ENCODE peak calls at places on chromosomes 12 and 14, in four cellular contexts. One of them, this sample, is unnamed.

GRCh38 chr12:6361834-6362233 is 13.5 kb downstream of the SCNN1A start:
- DNase-seq in substantia nigra: no peak
- DNase-seq in ovary: no peak
- DNase-seq in thoracic aorta: no peak
- DNase-seq in this sample: peak

GRCh38 chr14:20262642-20263128 is 23.6 kb downstream of the OR11H4 start:
- DNase-seq in substantia nigra: no peak
- DNase-seq in ovary: no peak
- DNase-seq in thoracic aorta: no peak
- DNase-seq in this sample: no peak

GRCh38 chr12:69739287-69740191 is 879 bp downstream of the RAB3IP start:
- DNase-seq in substantia nigra: peak
- DNase-seq in ovary: no peak
- DNase-seq in thoracic aorta: peak
- DNase-seq in this sample: peak

GRCh38 chr12:50505386-50505827 is 622 bp downstream of the DIP2B start:
- DNase-seq in substantia nigra: no peak
- DNase-seq in ovary: peak
- DNase-seq in thoracic aorta: no peak
- DNase-seq in this sample: peak

GRCh38 chr12:104177336-104177662 is 38.3 kb upstream of the TXNRD1 start:
- DNase-seq in substantia nigra: no peak
- DNase-seq in ovary: no peak
- DNase-seq in thoracic aorta: no peak
- DNase-seq in this sample: no peak

GRCh38 chr14:51735851-51736250 is 84.1 kb downstream of the FRMD6 start:
- DNase-seq in substantia nigra: no peak
- DNase-seq in ovary: no peak
- DNase-seq in thoracic aorta: no peak
- DNase-seq in this sample: no peak

GRCh38 chr12:307406-307805 is 44.8 kb upstream of the SLC6A13 start:
- DNase-seq in substantia nigra: no peak
- DNase-seq in ovary: no peak
- DNase-seq in thoracic aorta: no peak
- DNase-seq in this sample: no peak

GRCh38 chr12:106434521-106434920 is 77.0 kb downstream of the POLR3B start:
- DNase-seq in substantia nigra: no peak
- DNase-seq in ovary: no peak
- DNase-seq in thoracic aorta: no peak
- DNase-seq in this sample: no peak

GRCh38 chr12:113005759-113006158 is 27.4 kb downstream of the OAS2 start:
- DNase-seq in substantia nigra: no peak
- DNase-seq in ovary: no peak
- DNase-seq in thoracic aorta: no peak
- DNase-seq in this sample: no peak

GRCh38 chr12:51533799-51534198 is 57.2 kb upstream of the SCN8A start:
- DNase-seq in substantia nigra: no peak
- DNase-seq in ovary: no peak
- DNase-seq in thoracic aorta: no peak
- DNase-seq in this sample: no peak

GRCh38 chr12:132161046-132161781 is 17.0 kb downstream of the NOC4L start:
- DNase-seq in substantia nigra: no peak
- DNase-seq in ovary: no peak
- DNase-seq in thoracic aorta: no peak
- DNase-seq in this sample: peak

GRCh38 chr12:100733817-100734593 is 60.6 kb upstream of the ANO4 start:
- DNase-seq in substantia nigra: no peak
- DNase-seq in ovary: no peak
- DNase-seq in thoracic aorta: no peak
- DNase-seq in this sample: no peak

GRCh38 chr14:75497191-75497590 is 25.1 kb upstream of the BATF start:
- DNase-seq in substantia nigra: no peak
- DNase-seq in ovary: no peak
- DNase-seq in thoracic aorta: no peak
- DNase-seq in this sample: no peak

GRCh38 chr14:22489247-22489551 is 99.8 kb downstream of the DAD1 start:
- DNase-seq in substantia nigra: no peak
- DNase-seq in ovary: no peak
- DNase-seq in thoracic aorta: no peak
- DNase-seq in this sample: no peak

GRCh38 chr14:71733210-71733883 is 198.9 kb upstream of the RGS6 start:
- DNase-seq in substantia nigra: no peak
- DNase-seq in ovary: no peak
- DNase-seq in thoracic aorta: no peak
- DNase-seq in this sample: no peak

GRCh38 chr12:70365398-70365647 is 767 bp upstream of the KCNMB4 start:
- DNase-seq in substantia nigra: no peak
- DNase-seq in ovary: no peak
- DNase-seq in thoracic aorta: no peak
- DNase-seq in this sample: no peak

GRCh38 chr14:57692671-57693070 is 173.2 kb downstream of the SLC35F4 start:
- DNase-seq in substantia nigra: no peak
- DNase-seq in ovary: no peak
- DNase-seq in thoracic aorta: no peak
- DNase-seq in this sample: no peak

GRCh38 chr14:90495357-90496276 is 98.8 kb downstream of the CALM1 start:
- DNase-seq in substantia nigra: no peak
- DNase-seq in ovary: peak
- DNase-seq in thoracic aorta: no peak
- DNase-seq in this sample: no peak

GRCh38 chr12:115267891-115268290 is 583.9 kb upstream of the TBX3 start:
- DNase-seq in substantia nigra: no peak
- DNase-seq in ovary: no peak
- DNase-seq in thoracic aorta: no peak
- DNase-seq in this sample: no peak

This sample was measured in right cardiac atrium.